ENCODE peak calls at places on chromosomes 1 and 21, in six cellular contexts. One of them, this sample, is unnamed.

GRCh38 chr1:119742193-119742592 is 26.5 kb downstream of the HMGCS2 start:
- ATAC-seq in GM12878: no peak
- ATAC-seq in HepG2: no peak
- ATAC-seq in upper lobe of left lung: no peak
- ATAC-seq in K562: no peak
- ATAC-seq in A549: no peak
- ATAC-seq in this sample: peak

GRCh38 chr1:234277161-234277868 is 95.9 kb upstream of the COA6 start:
- ATAC-seq in A549: no peak
- ATAC-seq in HepG2: no peak
- ATAC-seq in GM12878: no peak
- ATAC-seq in K562: no peak
- ATAC-seq in upper lobe of left lung: no peak
- ATAC-seq in this sample: no peak

GRCh38 chr1:79040424-79041089 is 34.0 kb upstream of the ADGRL4 start:
- ATAC-seq in K562: no peak
- ATAC-seq in HepG2: no peak
- ATAC-seq in A549: no peak
- ATAC-seq in upper lobe of left lung: no peak
- ATAC-seq in GM12878: peak
- ATAC-seq in this sample: no peak

GRCh38 chr21:34953950-34954349 is 95.2 kb downstream of the RUNX1 start:
- ATAC-seq in upper lobe of left lung: no peak
- ATAC-seq in HepG2: no peak
- ATAC-seq in GM12878: no peak
- ATAC-seq in K562: no peak
- ATAC-seq in A549: no peak
- ATAC-seq in this sample: no peak

GRCh38 chr21:43352568-43353281 is 74.2 kb downstream of the SIK1 start:
- ATAC-seq in A549: no peak
- ATAC-seq in HepG2: no peak
- ATAC-seq in K562: peak
- ATAC-seq in upper lobe of left lung: no peak
- ATAC-seq in GM12878: peak
- ATAC-seq in this sample: no peak

GRCh38 chr1:57362480-57362879 is 61.4 kb downstream of the DAB1 start:
- ATAC-seq in upper lobe of left lung: no peak
- ATAC-seq in HepG2: no peak
- ATAC-seq in A549: no peak
- ATAC-seq in GM12878: no peak
- ATAC-seq in K562: no peak
- ATAC-seq in this sample: no peak

GRCh38 chr1:67896826-67897225 is 63.6 kb upstream of the GNG12 start:
- ATAC-seq in HepG2: peak
- ATAC-seq in K562: peak
- ATAC-seq in upper lobe of left lung: no peak
- ATAC-seq in GM12878: no peak
- ATAC-seq in A549: peak
- ATAC-seq in this sample: no peak

GRCh38 chr21:40490408-40490807 is 356.6 kb downstream of the DSCAM start:
- ATAC-seq in upper lobe of left lung: no peak
- ATAC-seq in A549: no peak
- ATAC-seq in K562: no peak
- ATAC-seq in HepG2: no peak
- ATAC-seq in GM12878: no peak
- ATAC-seq in this sample: no peak

GRCh38 chr21:16800536-16800935 is 712.3 kb upstream of the CXADR start:
- ATAC-seq in HepG2: no peak
- ATAC-seq in upper lobe of left lung: no peak
- ATAC-seq in K562: no peak
- ATAC-seq in GM12878: no peak
- ATAC-seq in A549: no peak
- ATAC-seq in this sample: no peak

GRCh38 chr21:42661688-42662429 is 8.4 kb downstream of the PDE9A start:
- ATAC-seq in HepG2: no peak
- ATAC-seq in A549: no peak
- ATAC-seq in GM12878: peak
- ATAC-seq in upper lobe of left lung: no peak
- ATAC-seq in K562: no peak
- ATAC-seq in this sample: no peak

GRCh38 chr1:10421637-10422036 is 8.6 kb upstream of the CENPS start:
- ATAC-seq in GM12878: no peak
- ATAC-seq in K562: no peak
- ATAC-seq in A549: no peak
- ATAC-seq in upper lobe of left lung: no peak
- ATAC-seq in HepG2: no peak
- ATAC-seq in this sample: no peak

GRCh38 chr1:36179220-36179600 is 23.2 kb downstream of the MAP7D1 start:
- ATAC-seq in K562: no peak
- ATAC-seq in A549: no peak
- ATAC-seq in HepG2: no peak
- ATAC-seq in GM12878: no peak
- ATAC-seq in upper lobe of left lung: no peak
- ATAC-seq in this sample: no peak

GRCh38 chr1:18599704-18600103 is 30.9 kb upstream of the PAX7 start:
- ATAC-seq in upper lobe of left lung: no peak
- ATAC-seq in A549: no peak
- ATAC-seq in HepG2: no peak
- ATAC-seq in GM12878: no peak
- ATAC-seq in K562: no peak
- ATAC-seq in this sample: no peak

GRCh38 chr1:173127369-173128307 is 76.9 kb upstream of the TNFSF18 start:
- ATAC-seq in HepG2: peak
- ATAC-seq in upper lobe of left lung: no peak
- ATAC-seq in A549: no peak
- ATAC-seq in K562: no peak
- ATAC-seq in GM12878: no peak
- ATAC-seq in this sample: no peak

GRCh38 chr1:96482615-96483014 is 239.0 kb upstream of the PTBP2 start:
- ATAC-seq in GM12878: no peak
- ATAC-seq in upper lobe of left lung: no peak
- ATAC-seq in A549: no peak
- ATAC-seq in K562: no peak
- ATAC-seq in HepG2: no peak
- ATAC-seq in this sample: no peak

GRCh38 chr21:41610042-41610839 is 102.3 kb upstream of the TMPRSS2 start:
- ATAC-seq in A549: no peak
- ATAC-seq in upper lobe of left lung: peak
- ATAC-seq in K562: peak
- ATAC-seq in HepG2: peak
- ATAC-seq in GM12878: peak
- ATAC-seq in this sample: no peak

GRCh38 chr1:972726-973458 is 6.6 kb downstream of the PLEKHN1 start:
- ATAC-seq in GM12878: no peak
- ATAC-seq in upper lobe of left lung: no peak
- ATAC-seq in HepG2: no peak
- ATAC-seq in A549: no peak
- ATAC-seq in K562: no peak
- ATAC-seq in this sample: no peak

GRCh38 chr1:44637590-44638411 is 36.5 kb downstream of the TMEM53 start:
- ATAC-seq in K562: peak
- ATAC-seq in HepG2: no peak
- ATAC-seq in A549: no peak
- ATAC-seq in GM12878: no peak
- ATAC-seq in upper lobe of left lung: no peak
- ATAC-seq in this sample: no peak

GRCh38 chr1:14658642-14659041 is 60.2 kb downstream of the KAZN start:
- ATAC-seq in HepG2: no peak
- ATAC-seq in K562: no peak
- ATAC-seq in GM12878: no peak
- ATAC-seq in A549: no peak
- ATAC-seq in upper lobe of left lung: no peak
- ATAC-seq in this sample: no peak

GRCh38 chr1:111372336-111372965 is 55.1 kb downstream of the OVGP1 start:
- ATAC-seq in A549: no peak
- ATAC-seq in GM12878: no peak
- ATAC-seq in K562: no peak
- ATAC-seq in HepG2: no peak
- ATAC-seq in upper lobe of left lung: no peak
- ATAC-seq in this sample: no peak

GRCh38 chr1:233981042-233981670 is 76.7 kb downstream of the SLC35F3 start:
- ATAC-seq in HepG2: no peak
- ATAC-seq in K562: no peak
- ATAC-seq in GM12878: no peak
- ATAC-seq in upper lobe of left lung: no peak
- ATAC-seq in A549: no peak
- ATAC-seq in this sample: no peak

GRCh38 chr1:94768046-94768445 is 52.1 kb upstream of the SLC44A3 start:
- ATAC-seq in GM12878: no peak
- ATAC-seq in A549: no peak
- ATAC-seq in upper lobe of left lung: peak
- ATAC-seq in HepG2: no peak
- ATAC-seq in K562: no peak
- ATAC-seq in this sample: no peak

GRCh38 chr1:46001087-46001785 is 131.2 kb downstream of the PIK3R3 start:
- ATAC-seq in upper lobe of left lung: no peak
- ATAC-seq in K562: no peak
- ATAC-seq in HepG2: no peak
- ATAC-seq in A549: no peak
- ATAC-seq in GM12878: no peak
- ATAC-seq in this sample: no peak

GRCh38 chr1:205576011-205576410 is 55.8 kb downstream of the ELK4 start:
- ATAC-seq in GM12878: no peak
- ATAC-seq in K562: no peak
- ATAC-seq in A549: no peak
- ATAC-seq in HepG2: no peak
- ATAC-seq in upper lobe of left lung: no peak
- ATAC-seq in this sample: no peak

GRCh38 chr1:57796609-57797008 is 372.7 kb upstream of the DAB1 start:
- ATAC-seq in A549: no peak
- ATAC-seq in K562: peak
- ATAC-seq in GM12878: peak
- ATAC-seq in HepG2: no peak
- ATAC-seq in upper lobe of left lung: no peak
- ATAC-seq in this sample: no peak

GRCh38 chr1:204143276-204144041 is 8.4 kb downstream of the ETNK2 start:
- ATAC-seq in HepG2: no peak
- ATAC-seq in K562: no peak
- ATAC-seq in A549: no peak
- ATAC-seq in GM12878: no peak
- ATAC-seq in upper lobe of left lung: no peak
- ATAC-seq in this sample: no peak

GRCh38 chr1:64269558-64269884 is 66.1 kb downstream of the UBE2U start:
- ATAC-seq in K562: no peak
- ATAC-seq in upper lobe of left lung: no peak
- ATAC-seq in HepG2: no peak
- ATAC-seq in A549: peak
- ATAC-seq in GM12878: peak
- ATAC-seq in this sample: no peak

GRCh38 chr1:91584866-91585265 is 84.2 kb downstream of the CDC7 start:
- ATAC-seq in K562: no peak
- ATAC-seq in A549: no peak
- ATAC-seq in upper lobe of left lung: no peak
- ATAC-seq in HepG2: no peak
- ATAC-seq in GM12878: no peak
- ATAC-seq in this sample: peak

GRCh38 chr1:236065509-236066005 is 667 bp upstream of the NID1 start:
- ATAC-seq in HepG2: no peak
- ATAC-seq in GM12878: no peak
- ATAC-seq in K562: no peak
- ATAC-seq in A549: no peak
- ATAC-seq in upper lobe of left lung: no peak
- ATAC-seq in this sample: no peak

GRCh38 chr1:82124987-82125638 is 324.4 kb downstream of the ADGRL2 start:
- ATAC-seq in A549: no peak
- ATAC-seq in GM12878: no peak
- ATAC-seq in HepG2: no peak
- ATAC-seq in K562: no peak
- ATAC-seq in upper lobe of left lung: no peak
- ATAC-seq in this sample: no peak
- TF ChIP-seq EP300 in A549: no peak
- TF ChIP-seq EP300 in GM12878: no peak
- TF ChIP-seq EP300 in HepG2: no peak
- TF ChIP-seq EP300 in K562: no peak
- TF ChIP-seq EP300 in upper lobe of left lung: no peak
- TF ChIP-seq EP300 in this sample: no peak

GRCh38 chr1:207820568-207821463 is 69.0 kb downstream of the CD46 start:
- ATAC-seq in HepG2: no peak
- ATAC-seq in GM12878: no peak
- ATAC-seq in A549: no peak
- ATAC-seq in K562: no peak
- ATAC-seq in upper lobe of left lung: no peak
- ATAC-seq in this sample: no peak
- TF ChIP-seq POLR2A in HepG2: no peak
- TF ChIP-seq POLR2A in GM12878: peak
- TF ChIP-seq POLR2A in A549: no peak
- TF ChIP-seq POLR2A in K562: no peak
- TF ChIP-seq POLR2A in upper lobe of left lung: no peak
- TF ChIP-seq POLR2A in this sample: no peak

GRCh38 chr1:41811978-41812852 is 106.5 kb downstream of the HIVEP3 start:
- ATAC-seq in upper lobe of left lung: peak
- ATAC-seq in GM12878: peak
- ATAC-seq in HepG2: peak
- ATAC-seq in K562: peak
- ATAC-seq in A549: no peak
- ATAC-seq in this sample: peak
- TF ChIP-seq CTCF in upper lobe of left lung: peak
- TF ChIP-seq CTCF in GM12878: peak
- TF ChIP-seq CTCF in HepG2: peak
- TF ChIP-seq CTCF in K562: peak
- TF ChIP-seq CTCF in A549: peak
- TF ChIP-seq CTCF in this sample: peak

GRCh38 chr1:17134036-17134435 is 14.8 kb upstream of the PADI2 start:
- ATAC-seq in upper lobe of left lung: no peak
- ATAC-seq in HepG2: no peak
- ATAC-seq in K562: no peak
- ATAC-seq in A549: no peak
- ATAC-seq in GM12878: no peak
- ATAC-seq in this sample: no peak

GRCh38 chr1:17125756-17126237 is 6.5 kb upstream of the PADI2 start:
- ATAC-seq in A549: peak
- ATAC-seq in K562: peak
- ATAC-seq in HepG2: peak
- ATAC-seq in upper lobe of left lung: peak
- ATAC-seq in GM12878: peak
- ATAC-seq in this sample: peak

GRCh38 chr1:17122449-17123194 is 3.4 kb upstream of the PADI2 start:
- ATAC-seq in HepG2: peak
- ATAC-seq in A549: no peak
- ATAC-seq in upper lobe of left lung: no peak
- ATAC-seq in GM12878: no peak
- ATAC-seq in K562: no peak
- ATAC-seq in this sample: no peak

GRCh38 chr1:17123196-17124045 is 4.2 kb upstream of the PADI2 start:
- ATAC-seq in GM12878: no peak
- ATAC-seq in upper lobe of left lung: no peak
- ATAC-seq in HepG2: no peak
- ATAC-seq in A549: no peak
- ATAC-seq in K562: no peak
- ATAC-seq in this sample: no peak

DNA sequence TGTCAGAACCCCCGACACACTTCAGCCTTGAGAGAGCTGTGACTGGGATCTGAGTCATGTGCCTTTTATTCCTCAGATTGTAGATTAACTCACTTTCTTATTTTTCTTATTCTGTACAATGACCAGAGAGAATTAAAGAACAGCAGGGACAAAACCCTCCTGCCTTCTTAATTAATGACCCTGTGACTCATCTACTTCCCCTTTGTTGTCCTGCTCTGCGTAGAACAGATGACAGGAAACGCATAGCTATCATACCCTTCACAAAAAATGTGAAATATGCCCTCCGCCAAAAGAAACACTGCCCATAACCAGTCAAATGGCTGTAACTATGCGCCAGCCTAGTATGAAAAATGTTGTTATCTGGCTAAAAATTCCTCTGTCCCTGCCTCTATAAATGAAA is 9.1 kb upstream of the PADI2 start:
- ATAC-seq in GM12878: peak
- ATAC-seq in HepG2: no peak
- ATAC-seq in upper lobe of left lung: peak
- ATAC-seq in A549: peak
- ATAC-seq in K562: no peak
- ATAC-seq in this sample: peak
- TF ChIP-seq EP300 in GM12878: peak
- TF ChIP-seq EP300 in HepG2: no peak
- TF ChIP-seq EP300 in upper lobe of left lung: peak
- TF ChIP-seq EP300 in A549: peak
- TF ChIP-seq EP300 in K562: no peak
- TF ChIP-seq EP300 in this sample: no peak